ENCODE peak calls at places on chromosomes 4 and X, in ten cellular contexts. One of them, this sample, is unnamed.

GRCh38 chr4:110793381-110793801 is 170.5 kb upstream of the PITX2 start:
- DNase-seq in RKO: no peak
- DNase-seq in substantia nigra: no peak
- DNase-seq in HTR-8/SVneo: peak; percentile 10
- DNase-seq in activated naive CD8-positive, alpha-beta T cell treated with anti-CD3 and anti-CD28 coated beads, Interleukin-2, amount 50 U/mL, for 24 hours: no peak
- DNase-seq in CD4-positive, CD25-positive, alpha-beta regulatory T cell: no peak
- DNase-seq in breast epithelium: no peak
- DNase-seq in AG10803: no peak
- DNase-seq in cardiac fibroblast: no peak
- DNase-seq in effector memory CD4-positive, alpha-beta T cell: no peak
- DNase-seq in this sample: no peak

GRCh38 chrX:122934131-122934530 is 249.9 kb upstream of the GRIA3 start:
- DNase-seq in activated naive CD8-positive, alpha-beta T cell treated with anti-CD3 and anti-CD28 coated beads, Interleukin-2, amount 50 U/mL, for 24 hours: no peak
- DNase-seq in RKO: no peak
- DNase-seq in CD4-positive, CD25-positive, alpha-beta regulatory T cell: no peak
- DNase-seq in HTR-8/SVneo: no peak
- DNase-seq in effector memory CD4-positive, alpha-beta T cell: no peak
- DNase-seq in substantia nigra: no peak
- DNase-seq in AG10803: peak; percentile 16
- DNase-seq in breast epithelium: no peak
- DNase-seq in cardiac fibroblast: no peak
- DNase-seq in this sample: no peak

GRCh38 chr4:43757147-43757546 is 691.5 kb downstream of the KCTD8 start:
- DNase-seq in HTR-8/SVneo: no peak
- DNase-seq in substantia nigra: no peak
- DNase-seq in effector memory CD4-positive, alpha-beta T cell: no peak
- DNase-seq in breast epithelium: no peak
- DNase-seq in CD4-positive, CD25-positive, alpha-beta regulatory T cell: no peak
- DNase-seq in activated naive CD8-positive, alpha-beta T cell treated with anti-CD3 and anti-CD28 coated beads, Interleukin-2, amount 50 U/mL, for 24 hours: no peak
- DNase-seq in cardiac fibroblast: no peak
- DNase-seq in RKO: no peak
- DNase-seq in AG10803: no peak
- DNase-seq in this sample: no peak

GRCh38 chr4:48340276-48340904 is 939 bp upstream of the SLAIN2 start:
- DNase-seq in breast epithelium: no peak
- DNase-seq in HTR-8/SVneo: no peak
- DNase-seq in RKO: peak; percentile 86
- DNase-seq in CD4-positive, CD25-positive, alpha-beta regulatory T cell: no peak
- DNase-seq in activated naive CD8-positive, alpha-beta T cell treated with anti-CD3 and anti-CD28 coated beads, Interleukin-2, amount 50 U/mL, for 24 hours: peak; percentile 30
- DNase-seq in substantia nigra: no peak
- DNase-seq in AG10803: peak; percentile 70
- DNase-seq in effector memory CD4-positive, alpha-beta T cell: no peak
- DNase-seq in cardiac fibroblast: peak; percentile 82
- DNase-seq in this sample: no peak

GRCh38 chrX:129544780-129545179 is 4.7 kb downstream of the OCRL start:
- DNase-seq in CD4-positive, CD25-positive, alpha-beta regulatory T cell: no peak
- DNase-seq in effector memory CD4-positive, alpha-beta T cell: no peak
- DNase-seq in AG10803: no peak
- DNase-seq in substantia nigra: no peak
- DNase-seq in RKO: no peak
- DNase-seq in cardiac fibroblast: no peak
- DNase-seq in activated naive CD8-positive, alpha-beta T cell treated with anti-CD3 and anti-CD28 coated beads, Interleukin-2, amount 50 U/mL, for 24 hours: no peak
- DNase-seq in HTR-8/SVneo: no peak
- DNase-seq in breast epithelium: no peak
- DNase-seq in this sample: no peak

GRCh38 chr4:159547645-159548308 is 444.9 kb downstream of the RAPGEF2 start:
- DNase-seq in breast epithelium: no peak
- DNase-seq in RKO: no peak
- DNase-seq in activated naive CD8-positive, alpha-beta T cell treated with anti-CD3 and anti-CD28 coated beads, Interleukin-2, amount 50 U/mL, for 24 hours: no peak
- DNase-seq in HTR-8/SVneo: peak; percentile 26
- DNase-seq in effector memory CD4-positive, alpha-beta T cell: no peak
- DNase-seq in cardiac fibroblast: peak; percentile 9
- DNase-seq in substantia nigra: no peak
- DNase-seq in AG10803: peak; percentile 12
- DNase-seq in CD4-positive, CD25-positive, alpha-beta regulatory T cell: no peak
- DNase-seq in this sample: no peak

GRCh38 chr4:11635336-11635735 is 206.6 kb upstream of the HS3ST1 start:
- DNase-seq in breast epithelium: no peak
- DNase-seq in cardiac fibroblast: peak; percentile 83
- DNase-seq in RKO: no peak
- DNase-seq in effector memory CD4-positive, alpha-beta T cell: no peak
- DNase-seq in CD4-positive, CD25-positive, alpha-beta regulatory T cell: no peak
- DNase-seq in activated naive CD8-positive, alpha-beta T cell treated with anti-CD3 and anti-CD28 coated beads, Interleukin-2, amount 50 U/mL, for 24 hours: no peak
- DNase-seq in substantia nigra: no peak
- DNase-seq in AG10803: no peak
- DNase-seq in HTR-8/SVneo: no peak
- DNase-seq in this sample: no peak

GRCh38 chr4:40500781-40501180 is 128.9 kb downstream of the RBM47 start:
- DNase-seq in AG10803: no peak
- DNase-seq in effector memory CD4-positive, alpha-beta T cell: no peak
- DNase-seq in RKO: no peak
- DNase-seq in HTR-8/SVneo: no peak
- DNase-seq in CD4-positive, CD25-positive, alpha-beta regulatory T cell: no peak
- DNase-seq in breast epithelium: no peak
- DNase-seq in cardiac fibroblast: no peak
- DNase-seq in substantia nigra: no peak
- DNase-seq in activated naive CD8-positive, alpha-beta T cell treated with anti-CD3 and anti-CD28 coated beads, Interleukin-2, amount 50 U/mL, for 24 hours: no peak
- DNase-seq in this sample: no peak

GRCh38 chr4:126558596-126558995 is 1074.2 kb upstream of the INTU start:
- DNase-seq in substantia nigra: no peak
- DNase-seq in HTR-8/SVneo: no peak
- DNase-seq in effector memory CD4-positive, alpha-beta T cell: no peak
- DNase-seq in AG10803: no peak
- DNase-seq in CD4-positive, CD25-positive, alpha-beta regulatory T cell: no peak
- DNase-seq in breast epithelium: no peak
- DNase-seq in RKO: no peak
- DNase-seq in cardiac fibroblast: no peak
- DNase-seq in activated naive CD8-positive, alpha-beta T cell treated with anti-CD3 and anti-CD28 coated beads, Interleukin-2, amount 50 U/mL, for 24 hours: no peak
- DNase-seq in this sample: no peak

GRCh38 chr4:85953651-85954018 is 406.2 kb downstream of the MAPK10 start:
- DNase-seq in AG10803: peak; percentile 40
- DNase-seq in substantia nigra: no peak
- DNase-seq in HTR-8/SVneo: no peak
- DNase-seq in RKO: peak; percentile 30
- DNase-seq in activated naive CD8-positive, alpha-beta T cell treated with anti-CD3 and anti-CD28 coated beads, Interleukin-2, amount 50 U/mL, for 24 hours: no peak
- DNase-seq in cardiac fibroblast: peak; percentile 74
- DNase-seq in effector memory CD4-positive, alpha-beta T cell: no peak
- DNase-seq in CD4-positive, CD25-positive, alpha-beta regulatory T cell: no peak
- DNase-seq in breast epithelium: no peak
- DNase-seq in this sample: no peak

GRCh38 chr4:17664755-17665154 is 50.3 kb downstream of the MED28 start:
- DNase-seq in breast epithelium: no peak
- DNase-seq in effector memory CD4-positive, alpha-beta T cell: no peak
- DNase-seq in substantia nigra: no peak
- DNase-seq in HTR-8/SVneo: no peak
- DNase-seq in activated naive CD8-positive, alpha-beta T cell treated with anti-CD3 and anti-CD28 coated beads, Interleukin-2, amount 50 U/mL, for 24 hours: no peak
- DNase-seq in RKO: no peak
- DNase-seq in CD4-positive, CD25-positive, alpha-beta regulatory T cell: no peak
- DNase-seq in AG10803: no peak
- DNase-seq in cardiac fibroblast: peak; percentile 11
- DNase-seq in this sample: no peak

GRCh38 chr4:153127773-153128494 is 76.3 kb upstream of the TRIM2 start:
- DNase-seq in cardiac fibroblast: peak; percentile 91
- DNase-seq in breast epithelium: peak; percentile 85
- DNase-seq in RKO: peak; percentile 82
- DNase-seq in AG10803: peak; percentile 75
- DNase-seq in CD4-positive, CD25-positive, alpha-beta regulatory T cell: peak; percentile 83
- DNase-seq in substantia nigra: peak; percentile 81
- DNase-seq in effector memory CD4-positive, alpha-beta T cell: peak; percentile 71
- DNase-seq in HTR-8/SVneo: peak; percentile 70
- DNase-seq in activated naive CD8-positive, alpha-beta T cell treated with anti-CD3 and anti-CD28 coated beads, Interleukin-2, amount 50 U/mL, for 24 hours: peak; percentile 88
- DNase-seq in this sample: peak; percentile 93

GRCh38 chr4:19752600-19752999 is 499.1 kb upstream of the SLIT2 start:
- DNase-seq in RKO: no peak
- DNase-seq in HTR-8/SVneo: no peak
- DNase-seq in effector memory CD4-positive, alpha-beta T cell: no peak
- DNase-seq in cardiac fibroblast: no peak
- DNase-seq in AG10803: no peak
- DNase-seq in substantia nigra: no peak
- DNase-seq in activated naive CD8-positive, alpha-beta T cell treated with anti-CD3 and anti-CD28 coated beads, Interleukin-2, amount 50 U/mL, for 24 hours: no peak
- DNase-seq in CD4-positive, CD25-positive, alpha-beta regulatory T cell: no peak
- DNase-seq in breast epithelium: no peak
- DNase-seq in this sample: no peak

GRCh38 chr4:2071912-2072867 is 13.1 kb downstream of the NAT8L start:
- DNase-seq in substantia nigra: peak; percentile 71
- DNase-seq in effector memory CD4-positive, alpha-beta T cell: no peak
- DNase-seq in activated naive CD8-positive, alpha-beta T cell treated with anti-CD3 and anti-CD28 coated beads, Interleukin-2, amount 50 U/mL, for 24 hours: no peak
- DNase-seq in HTR-8/SVneo: no peak
- DNase-seq in CD4-positive, CD25-positive, alpha-beta regulatory T cell: no peak
- DNase-seq in AG10803: no peak
- DNase-seq in RKO: no peak
- DNase-seq in cardiac fibroblast: no peak
- DNase-seq in breast epithelium: no peak
- DNase-seq in this sample: peak; percentile 50

GRCh38 chr4:185395255-185395955 is at the start of gene LRP2BP:
- DNase-seq in AG10803: peak; percentile 4
- DNase-seq in RKO: peak; percentile 44
- DNase-seq in activated naive CD8-positive, alpha-beta T cell treated with anti-CD3 and anti-CD28 coated beads, Interleukin-2, amount 50 U/mL, for 24 hours: no peak
- DNase-seq in HTR-8/SVneo: peak; percentile 90
- DNase-seq in cardiac fibroblast: no peak
- DNase-seq in CD4-positive, CD25-positive, alpha-beta regulatory T cell: peak; percentile 41
- DNase-seq in breast epithelium: no peak
- DNase-seq in substantia nigra: no peak
- DNase-seq in effector memory CD4-positive, alpha-beta T cell: no peak
- DNase-seq in this sample: no peak

GRCh38 chr4:128544277-128544676 is 256.7 kb upstream of the PGRMC2 start:
- DNase-seq in effector memory CD4-positive, alpha-beta T cell: no peak
- DNase-seq in breast epithelium: no peak
- DNase-seq in cardiac fibroblast: no peak
- DNase-seq in activated naive CD8-positive, alpha-beta T cell treated with anti-CD3 and anti-CD28 coated beads, Interleukin-2, amount 50 U/mL, for 24 hours: no peak
- DNase-seq in AG10803: no peak
- DNase-seq in CD4-positive, CD25-positive, alpha-beta regulatory T cell: no peak
- DNase-seq in HTR-8/SVneo: no peak
- DNase-seq in substantia nigra: no peak
- DNase-seq in RKO: no peak
- DNase-seq in this sample: no peak

This sample was measured in suprapubic skin.